ENCODE peak calls at places on chromosomes 6 and 20, in four cellular contexts. N is heart right ventricle, J is AG09309, C is MM.1S. P is an unnamed sample.

GRCh38 chr20:49951160-49951559 is 15.0 kb downstream of the RNF114 start:
- DNase-seq in J (peak; percentile 58), C (no peak), N (no peak), P (no peak)

GRCh38 chr6:47670851-47671250 is 27.5 kb upstream of the ADGRF4 start:
- DNase-seq in C (no peak), J (no peak), N (no peak), P (no peak)

GRCh38 chr6:97189767-97190166 is 93.2 kb downstream of the MMS22L start:
- DNase-seq in N (no peak), C (no peak), J (peak; percentile 10), P (no peak)

GRCh38 chr6:45504947-45505346 is 127.2 kb upstream of the SUPT3H start:
- DNase-seq in N (no peak), C (no peak), J (peak; percentile 38), P (no peak)

GRCh38 chr20:54275359-54276108 is 67.6 kb downstream of the PFDN4 start:
- DNase-seq in C (no peak), J (no peak), N (no peak), P (no peak)

GRCh38 chr20:36490191-36490590 is 51.1 kb upstream of the MYL9 start:
- DNase-seq in N (no peak), J (no peak), C (no peak), P (no peak)

GRCh38 chr6:112296694-112297093 is 42.3 kb upstream of the LAMA4 start:
- DNase-seq in N (no peak), C (no peak), J (no peak), P (no peak)

GRCh38 chr20:844473-845225 is 11.1 kb downstream of the FAM110A start:
- DNase-seq in N (peak; percentile 95), J (no peak), C (peak; percentile 79), P (peak; percentile 88)

GRCh38 chr20:12255571-12255970 is 337.9 kb downstream of the BTBD3 start:
- DNase-seq in C (no peak), N (no peak), J (no peak), P (no peak)

GRCh38 chr20:40856653-40857052 is 167.6 kb upstream of the MAFB start:
- DNase-seq in N (no peak), J (no peak), C (no peak), P (no peak)

GRCh38 chr6:103578115-103578514 is 1281.6 kb downstream of the HACE1 start:
- DNase-seq in J (no peak), N (no peak), C (no peak), P (no peak)

GRCh38 chr20:47950103-47950502 is 164.8 kb upstream of the SULF2 start:
- DNase-seq in C (no peak), N (peak; percentile 44), J (no peak), P (no peak)

GRCh38 chr20:59749293-59749680 is 144.9 kb downstream of the PHACTR3 start:
- DNase-seq in C (no peak), N (no peak), J (peak; percentile 48), P (no peak)

GRCh38 chr6:144820270-144820669 is 535.1 kb downstream of the UTRN start:
- DNase-seq in J (no peak), N (no peak), C (no peak), P (no peak)

GRCh38 chr6:140228491-140228890 is 854.0 kb upstream of the CITED2 start:
- DNase-seq in C (no peak), J (no peak), N (no peak), P (no peak)

GRCh38 chr6:160996316-160996715 is 4.7 kb downstream of the MAP3K4 start:
- DNase-seq in N (no peak), J (no peak), C (no peak), P (no peak)

GRCh38 chr20:38083338-38084048 is 49.9 kb downstream of the RPRD1B start:
- DNase-seq in C (no peak), J (no peak), N (no peak), P (peak; percentile 64)

GRCh38 chr20:25399038-25399430 is 8.4 kb upstream of the ABHD12 start:
- DNase-seq in J (peak; percentile 55), N (peak; percentile 31), C (peak; percentile 61), P (peak; percentile 66)

GRCh38 chr20:227439-228105 is 514 bp downstream of the DEFB129 start:
- DNase-seq in J (no peak), N (no peak), C (peak; percentile 11), P (no peak)

GRCh38 chr6:82415820-82416219 is 52.2 kb downstream of the TPBG start:
- DNase-seq in C (no peak), N (no peak), J (no peak), P (no peak)

GRCh38 chr6:123925360-123925759 is 121.7 kb downstream of the NKAIN2 start:
- DNase-seq in N (no peak), J (no peak), C (no peak), P (peak; percentile 24)

GRCh38 chr6:116253505-116254296 is at the start of gene TSPYL4:
- DNase-seq in C (peak; percentile 93), J (peak; percentile 88), N (peak; percentile 96), P (peak; percentile 94)
- TF ChIP-seq CTCF in C (no peak), J (no peak), N (no peak), P (no peak)

DNA sequence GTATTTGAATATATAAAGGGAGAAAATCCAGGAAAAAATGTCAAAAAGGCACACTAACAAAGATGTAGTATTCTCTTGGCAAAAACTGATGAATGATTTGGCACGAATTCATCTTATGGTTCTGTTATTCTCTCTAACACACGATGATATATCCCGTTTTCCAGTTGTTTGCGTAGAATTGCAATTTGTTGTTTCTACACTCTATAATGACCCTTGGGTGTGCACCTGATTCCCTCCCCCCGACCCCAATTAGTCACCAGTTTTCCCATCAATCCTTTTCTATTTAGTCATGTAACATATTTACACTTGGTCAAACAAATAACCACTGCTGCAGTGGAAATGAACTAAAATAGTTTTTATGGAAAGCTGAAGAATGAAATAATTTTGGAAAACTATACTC is 1.5 kb upstream of the ARID1B start:
- DNase-seq in N (no peak), J (no peak), C (no peak), P (no peak)
- H3K4me3 ChIP-seq in N (no peak overlapping the region), J (no peak overlapping the region), C (no peak overlapping the region), P (peak overlapping the region; percentile 58)

DNA sequence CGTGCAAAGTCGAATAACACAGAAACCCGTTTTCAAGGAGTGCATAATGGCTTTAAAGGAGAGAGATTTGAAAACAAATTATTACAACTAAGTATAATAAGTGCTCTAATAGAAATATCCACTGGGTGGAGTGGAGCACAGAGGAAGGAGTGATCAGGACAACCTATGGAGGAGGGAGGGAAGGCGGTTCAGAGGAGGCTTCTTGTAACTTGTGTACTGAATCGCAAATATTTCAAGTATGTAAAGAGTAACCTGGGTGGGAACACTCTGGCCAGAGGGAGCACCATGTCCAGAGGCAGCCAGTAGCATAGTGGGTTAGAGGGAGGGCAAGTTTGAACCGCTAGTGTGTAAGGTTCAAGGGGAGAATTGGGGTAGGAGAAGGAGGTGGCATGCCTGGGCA is 21.6 kb upstream of the TNFAIP3 start:
- DNase-seq in C (no peak), N (no peak), J (no peak), P (no peak)
- TF ChIP-seq CTCF in C (no peak), N (no peak), J (peak; percentile 9), P (no peak)

DNA sequence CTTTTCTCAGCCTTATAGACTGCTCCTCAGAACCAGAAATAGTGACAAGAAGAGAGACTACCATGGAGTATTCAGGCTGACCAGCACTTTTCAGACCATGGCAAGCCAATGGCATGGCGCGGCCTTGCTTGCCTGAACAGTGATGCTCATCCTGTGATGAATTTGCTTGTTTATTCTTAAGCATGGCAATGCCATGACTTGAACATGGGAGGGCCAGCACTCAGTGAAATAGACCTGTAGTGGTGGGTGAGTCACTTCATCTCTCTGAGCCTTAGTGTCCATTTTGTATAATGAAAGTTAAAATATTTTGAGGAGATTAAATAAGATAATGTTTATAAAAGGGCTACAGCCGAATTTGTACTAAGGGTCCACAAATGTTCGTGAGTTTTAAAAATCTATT is 79.1 kb downstream of the LRRC1 start:
- DNase-seq in N (no peak), J (no peak), C (no peak), P (no peak)
- H3K4me3 ChIP-seq in N (no peak overlapping the region), J (no peak overlapping the region), C (no peak overlapping the region), P (no peak overlapping the region)

GRCh38 chr20:44231713-44232468 is 15.2 kb upstream of the GDAP1L1 start:
- DNase-seq in C (no peak), J (no peak), N (no peak), P (no peak)
- TF ChIP-seq CTCF in C (no peak), J (no peak), N (no peak), P (no peak)

GRCh38 chr6:408599-409102 is 17.1 kb downstream of the IRF4 start:
- DNase-seq in J (no peak), N (peak; percentile 59), C (no peak), P (peak; percentile 46)
- H3K4me3 ChIP-seq in J (no peak overlapping the region), N (no peak overlapping the region), C (no peak overlapping the region), P (no peak overlapping the region)

DNA sequence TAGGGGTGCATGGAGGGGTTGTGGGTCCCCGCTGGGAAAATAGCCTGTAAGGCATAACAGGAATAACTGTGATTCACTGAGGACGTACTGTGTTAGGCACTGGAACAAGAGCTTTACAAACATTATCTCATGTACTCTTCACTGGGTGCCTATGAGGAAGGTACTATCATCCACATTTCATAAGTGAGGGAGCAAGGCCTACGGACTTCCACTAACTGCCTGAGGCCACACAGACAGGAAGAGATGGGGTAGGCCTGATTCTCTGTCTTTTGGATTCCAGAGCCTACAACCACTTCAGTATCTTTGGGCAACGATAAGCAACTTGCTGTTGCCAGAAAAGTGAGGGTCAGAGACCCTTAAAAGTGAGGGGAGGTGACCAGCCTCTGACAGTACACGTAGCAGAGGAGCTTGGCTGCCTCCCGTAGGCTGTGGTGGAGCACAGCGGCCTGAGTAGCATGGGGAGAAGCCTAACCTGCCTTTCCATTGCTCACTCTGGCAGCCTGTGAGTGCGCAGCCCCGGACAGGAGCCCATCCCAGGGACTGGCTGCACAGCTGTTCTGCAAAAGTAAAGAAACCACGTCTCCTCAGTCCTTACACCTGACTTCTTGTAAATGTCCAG is 30.4 kb downstream of the PSMB1 start:
- DNase-seq in J (no peak), N (no peak), C (no peak), P (no peak)
- TF ChIP-seq CTCF in J (peak; percentile 51), N (peak; percentile 42), C (no peak), P (peak; percentile 12)

GRCh38 chr6:25700841-25701240 is 48.8 kb downstream of the SCGN start:
- DNase-seq in N (no peak), C (no peak), J (no peak), P (no peak)

GRCh38 chr6:25699649-25700048 is 47.6 kb downstream of the SCGN start:
- DNase-seq in N (no peak), C (no peak), J (no peak), P (no peak)

GRCh38 chr6:25698631-25699030 is 46.6 kb downstream of the SCGN start:
- DNase-seq in N (no peak), J (no peak), C (no peak), P (no peak)

GRCh38 chr6:25703005-25703404 is 51.0 kb downstream of the SCGN start:
- DNase-seq in N (no peak), J (no peak), C (no peak), P (no peak)

DNA sequence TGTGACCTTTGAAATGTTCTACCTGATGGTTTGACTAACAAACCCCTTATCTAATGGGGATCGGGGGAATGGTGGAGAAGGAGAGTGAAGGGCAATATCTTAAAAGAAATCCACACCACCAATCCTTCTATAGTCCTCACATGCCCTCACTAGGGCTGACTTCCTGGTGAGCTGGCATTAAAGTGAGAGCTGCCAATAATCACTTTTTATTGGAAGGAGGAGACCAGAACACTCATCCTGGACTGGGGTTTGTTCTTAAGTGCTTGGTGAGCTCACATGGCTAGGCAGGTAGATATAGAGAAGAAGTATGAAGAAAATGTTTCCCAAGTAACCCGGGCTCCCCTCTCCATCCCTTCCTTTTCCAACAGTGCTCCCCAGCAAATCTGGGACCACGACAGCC is 49.8 kb downstream of the SCGN start:
- DNase-seq in C (no peak), N (no peak), J (no peak), P (no peak)
- H3K4me3 ChIP-seq in C (no peak overlapping the region), N (no peak overlapping the region), J (no peak overlapping the region), P (no peak overlapping the region)